ENCODE peak calls at places on chromosomes 7 and 10, in nine cellular contexts. C is suprapubic skin, K is H9, O is cardiac muscle cell, Q is colonic mucosa, R is hepatocyte, S is lower lobe of right lung, V is heart right ventricle, W is body of pancreas. D is an unnamed sample.

GRCh38 chr7:27164381-27165088 is 802 bp downstream of the HOXA9 start:
- DNase-seq in C (no peak), K (peak), O (no peak), Q (no peak), R (no peak), S (peak), V (no peak), W (no peak), D (no peak)

GRCh38 chr7:73647725-73648592 is 19.7 kb upstream of the VPS37D start:
- DNase-seq in C (no peak), K (no peak), O (no peak), Q (peak), R (peak), S (no peak), V (no peak), W (peak), D (no peak)

GRCh38 chr7:44189286-44189992 is at the start of gene GCK:
- DNase-seq in C (peak), K (no peak), O (no peak), Q (no peak), R (no peak), S (no peak), V (no peak), W (peak), D (no peak)

GRCh38 chr7:114649689-114650088 is 235.1 kb downstream of the FOXP2 start:
- DNase-seq in C (no peak), K (no peak), O (no peak), Q (no peak), R (no peak), S (no peak), V (no peak), W (no peak), D (no peak)

GRCh38 chr7:129775695-129776396 is 164.3 kb downstream of the NRF1 start:
- DNase-seq in C (no peak), K (peak), O (no peak), Q (no peak), R (no peak), S (no peak), V (no peak), W (no peak), D (no peak)

GRCh38 chr10:62726142-62726541 is 78.4 kb upstream of the ADO start:
- DNase-seq in C (no peak), K (no peak), O (no peak), Q (no peak), R (no peak), S (no peak), V (no peak), W (no peak), D (no peak)

GRCh38 chr10:73848821-73849489 is 25.4 kb downstream of the CAMK2G start:
- DNase-seq in C (peak), K (peak), O (peak), Q (peak), R (peak), S (peak), V (peak), W (peak), D (peak)

GRCh38 chr10:89887830-89888229 is 186.4 kb downstream of the KIF20B start:
- DNase-seq in C (no peak), K (no peak), O (peak), Q (no peak), R (no peak), S (no peak), V (no peak), W (no peak), D (no peak)

GRCh38 chr7:110507832-110508231 is 583.1 kb upstream of the LRRN3 start:
- DNase-seq in C (no peak), K (no peak), O (no peak), Q (no peak), R (no peak), S (no peak), V (no peak), W (peak), D (no peak)

GRCh38 chr7:55081067-55081853 is 62.4 kb downstream of the EGFR start:
- DNase-seq in C (no peak), K (no peak), O (peak), Q (no peak), R (no peak), S (no peak), V (no peak), W (peak), D (no peak)

GRCh38 chr7:50364645-50365044 is 60.1 kb downstream of the IKZF1 start:
- DNase-seq in C (no peak), K (no peak), O (no peak), Q (no peak), R (no peak), S (no peak), V (no peak), W (no peak), D (no peak)

GRCh38 chr10:81820418-81820817 is 54.6 kb upstream of the NRG3 start:
- DNase-seq in C (no peak), K (no peak), O (no peak), Q (no peak), R (peak), S (no peak), V (no peak), W (no peak), D (no peak)

GRCh38 chr10:82888809-82889455 is 1013.9 kb downstream of the NRG3 start:
- DNase-seq in C (no peak), K (peak), O (no peak), Q (no peak), R (no peak), S (no peak), V (no peak), W (no peak), D (no peak)

GRCh38 chr10:113740850-113741249 is 10.6 kb upstream of the PLEKHS1 start:
- DNase-seq in C (no peak), K (no peak), O (no peak), Q (no peak), R (no peak), S (no peak), V (no peak), W (no peak), D (no peak)

GRCh38 chr7:16267953-16268820 is 153.2 kb downstream of the CRPPA start:
- DNase-seq in C (no peak), K (no peak), O (no peak), Q (no peak), R (no peak), S (no peak), V (no peak), W (no peak), D (no peak)

GRCh38 chr10:853017-853416 is 78.5 kb downstream of the LARP4B start:
- DNase-seq in C (no peak), K (no peak), O (no peak), Q (no peak), R (no peak), S (no peak), V (no peak), W (no peak), D (no peak)

GRCh38 chr7:133339772-133340171 is 86.9 kb downstream of the EXOC4 start:
- DNase-seq in C (no peak), K (no peak), O (no peak), Q (no peak), R (no peak), S (no peak), V (no peak), W (no peak), D (no peak)

GRCh38 chr7:74665296-74665938 is 7.9 kb downstream of the GTF2I start:
- DNase-seq in C (no peak), K (no peak), O (no peak), Q (no peak), R (no peak), S (no peak), V (no peak), W (no peak), D (no peak)

GRCh38 chr10:119602241-119603095 is 5.7 kb upstream of the TIAL1 start:
- DNase-seq in C (no peak), K (peak), O (peak), Q (peak), R (no peak), S (no peak), V (no peak), W (peak), D (no peak)

GRCh38 chr10:50063100-50063499 is 4.7 kb upstream of the WASHC2A start:
- DNase-seq in C (no peak), K (peak), O (no peak), Q (no peak), R (no peak), S (no peak), V (no peak), W (no peak), D (no peak)

GRCh38 chr7:29017666-29018065 is 59.5 kb upstream of the TRIL start:
- DNase-seq in C (no peak), K (no peak), O (peak), Q (no peak), R (no peak), S (no peak), V (no peak), W (no peak), D (no peak)

GRCh38 chr10:7593068-7593467 is 73.7 kb downstream of the ITIH5 start:
- DNase-seq in C (no peak), K (no peak), O (peak), Q (no peak), R (no peak), S (no peak), V (peak), W (no peak), D (peak)

GRCh38 chr10:62080905-62081304 is 179.4 kb downstream of the ARID5B start:
- DNase-seq in C (no peak), K (no peak), O (no peak), Q (peak), R (no peak), S (no peak), V (no peak), W (no peak), D (no peak)

GRCh38 chr7:67809586-67809985 is 813.0 kb downstream of the TYW1 start:
- DNase-seq in C (no peak), K (no peak), O (no peak), Q (no peak), R (no peak), S (no peak), V (no peak), W (no peak), D (no peak)

GRCh38 chr10:100742067-100742771 is 3.2 kb upstream of the PAX2 start:
- DNase-seq in C (no peak), K (no peak), O (no peak), Q (no peak), R (no peak), S (no peak), V (no peak), W (no peak), D (no peak)

GRCh38 chr7:94145602-94146001 is 141.4 kb upstream of the BET1 start:
- DNase-seq in C (no peak), K (no peak), O (peak), Q (no peak), R (no peak), S (no peak), V (no peak), W (no peak), D (no peak)

GRCh38 chr10:3668276-3668960 is 116.6 kb downstream of the KLF6 start:
- DNase-seq in C (no peak), K (peak), O (peak), Q (peak), R (peak), S (peak), V (no peak), W (peak), D (no peak)

GRCh38 chr10:130637271-130637670 is 501.1 kb downstream of the GLRX3 start:
- DNase-seq in C (no peak), K (no peak), O (no peak), Q (no peak), R (no peak), S (no peak), V (no peak), W (no peak), D (no peak)
- H3K27ac ChIP-seq in C (no peak), K (no peak), O (no peak), Q (no peak), R (no peak), S (no peak), V (no peak), W (no peak), D (no peak)

GRCh38 chr7:1540391-1541271 is 10.1 kb downstream of the MAFK start:
- DNase-seq in C (no peak), K (no peak), O (no peak), Q (no peak), R (no peak), S (peak), V (peak), W (no peak), D (no peak)

GRCh38 chr7:1536768-1537630 is 6.5 kb downstream of the MAFK start:
- DNase-seq in C (peak), K (peak), O (peak), Q (peak), R (peak), S (peak), V (peak), W (peak), D (peak)

GRCh38 chr7:1539346-1540321 is 9.1 kb downstream of the MAFK start:
- DNase-seq in C (no peak), K (peak), O (no peak), Q (no peak), R (peak), S (peak), V (peak), W (no peak), D (no peak)

GRCh38 chr7:1537631-1538412 is 7.3 kb downstream of the MAFK start:
- DNase-seq in C (peak), K (no peak), O (peak), Q (peak), R (peak), S (peak), V (peak), W (peak), D (peak)

DNA sequence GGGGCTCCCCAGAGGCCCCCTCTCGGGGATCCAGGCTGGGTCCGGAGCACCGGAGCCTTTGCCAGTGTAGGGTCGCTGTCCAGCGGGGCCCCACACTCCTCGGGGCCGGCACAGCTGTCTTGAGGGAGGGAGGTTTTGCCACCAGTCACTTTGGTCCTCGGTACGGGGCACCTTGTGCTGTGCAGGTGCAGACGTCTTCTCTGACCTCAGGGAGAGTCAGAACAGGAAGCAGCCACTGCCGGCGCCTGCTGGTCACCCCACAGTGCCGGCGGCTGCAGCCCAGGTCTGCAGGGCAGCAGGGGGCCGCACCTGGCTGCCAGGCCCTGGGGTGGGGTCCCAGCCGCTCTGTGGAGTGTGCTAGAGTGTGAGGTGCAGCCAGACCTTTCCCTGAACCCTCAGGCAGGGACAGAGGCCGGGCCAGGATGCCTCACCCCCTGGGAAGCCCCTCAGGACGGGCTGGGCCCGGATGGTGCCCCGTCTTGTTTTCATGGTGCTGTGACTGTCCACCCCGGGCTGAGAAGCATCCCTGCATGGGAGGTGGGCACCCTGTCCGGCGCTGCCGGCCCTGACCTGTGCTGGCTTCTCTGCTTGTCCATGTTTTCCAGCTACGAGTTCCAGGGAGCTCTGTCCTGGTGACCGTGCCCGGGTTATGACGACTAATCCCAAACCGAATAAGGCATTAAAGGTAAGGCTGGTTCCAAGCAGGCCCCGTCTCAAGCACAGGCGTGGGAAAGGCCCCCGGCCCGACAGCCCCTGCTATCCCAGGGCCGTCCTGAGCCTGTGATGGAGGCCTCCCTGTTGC is 8.2 kb downstream of the MAFK start:
- DNase-seq in C (no peak), K (no peak), O (no peak), Q (no peak), R (peak), S (no peak), V (no peak), W (no peak), D (no peak)
- H3K27ac ChIP-seq in C (peak), K (no peak), O (peak), Q (peak), R (peak), S (peak), V (peak), W (peak), D (no peak)

GRCh38 chr7:34061175-34061574 is 155.8 kb downstream of the BMPER start:
- DNase-seq in C (no peak), K (no peak), O (peak), Q (no peak), R (no peak), S (no peak), V (no peak), W (no peak), D (no peak)
- H3K27ac ChIP-seq in C (no peak), K (no peak), O (no peak), Q (no peak), R (no peak), S (no peak), V (no peak), W (no peak), D (no peak)

GRCh38 chr7:127995157-127995865 is 35.9 kb downstream of the LRRC4 start:
- DNase-seq in C (no peak), K (no peak), O (peak), Q (no peak), R (no peak), S (no peak), V (no peak), W (no peak), D (no peak)

GRCh38 chr7:128000048-128000447 is 31.2 kb downstream of the LRRC4 start:
- DNase-seq in C (no peak), K (no peak), O (peak), Q (no peak), R (no peak), S (no peak), V (no peak), W (no peak), D (no peak)

GRCh38 chr7:127996253-127997071 is 34.8 kb downstream of the LRRC4 start:
- DNase-seq in C (no peak), K (no peak), O (no peak), Q (no peak), R (no peak), S (no peak), V (no peak), W (no peak), D (no peak)

GRCh38 chr7:127995866-127996215 is 35.4 kb downstream of the LRRC4 start:
- DNase-seq in C (no peak), K (no peak), O (peak), Q (no peak), R (no peak), S (no peak), V (peak), W (no peak), D (no peak)

DNA sequence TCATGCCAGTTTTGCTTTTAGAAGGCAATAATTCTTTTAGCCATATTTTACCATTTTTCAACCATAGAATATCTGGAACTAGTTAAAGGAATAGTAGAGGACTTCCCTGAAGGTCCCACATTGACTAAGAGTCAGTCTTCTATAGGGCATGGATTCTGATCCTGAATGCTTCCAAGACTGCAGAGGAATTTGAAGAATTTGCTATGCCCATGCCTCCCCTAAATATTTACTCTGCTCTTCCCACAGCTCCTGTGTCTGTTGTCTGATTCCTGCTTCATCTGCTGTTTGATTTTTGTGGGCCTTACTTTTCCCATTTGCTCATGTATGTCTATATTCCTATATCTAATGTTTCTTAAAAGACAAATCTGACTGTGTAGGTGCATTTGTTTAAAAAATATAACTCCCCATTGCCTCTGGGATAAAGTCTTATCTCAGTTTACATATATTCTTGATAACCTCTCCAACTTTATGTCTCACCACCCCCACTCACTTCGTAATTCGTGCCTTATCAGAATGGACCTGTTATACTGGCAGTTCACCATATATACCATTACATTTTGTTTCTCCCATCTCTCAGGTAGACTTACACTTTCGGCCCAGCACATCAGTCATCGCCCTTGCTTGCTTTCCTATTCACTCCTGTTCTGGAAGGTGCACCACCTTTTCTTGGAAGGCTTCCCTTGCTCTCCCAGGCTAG is 33.9 kb downstream of the LRRC4 start:
- DNase-seq in C (no peak), K (no peak), O (peak), Q (no peak), R (no peak), S (no peak), V (no peak), W (no peak), D (no peak)
- H3K27ac ChIP-seq in C (no peak), K (no peak), O (no peak), Q (no peak), R (no peak), S (no peak), V (no peak), W (no peak), D (no peak)

D was measured in substantia nigra.